ENCODE peak calls at places on chromosome 1, in eight cellular contexts. G is left ventricle myocardium inferior, I is GM06990, W is OCI-LY7, F is tibial nerve, T is fibroblast of pulmonary artery, B is cardiac muscle cell, H is progenitor cell of endocrine pancreas. D is an unnamed sample.
A peak's percentile ranks its signal among the peaks of the same experiment; 100 is the strongest.

GRCh38 chr1:28915036-28915895 is 897 bp downstream of the EPB41 start:
- DNase-seq in H (no peak), I (peak; percentile 69), B (peak; percentile 57), T (peak; percentile 43), W (peak; percentile 63), F (no peak), G (no peak), D (peak; percentile 52)

GRCh38 chr1:111414756-111415155 is 12.8 kb downstream of the OVGP1 start:
- DNase-seq in I (no peak), W (no peak), H (no peak), T (no peak), F (no peak), G (no peak), B (no peak), D (no peak)

GRCh38 chr1:15454256-15454655 is 2.3 kb upstream of the CELA2A start:
- DNase-seq in F (no peak), G (no peak), H (no peak), B (no peak), W (no peak), I (no peak), T (peak; percentile 53), D (no peak)

GRCh38 chr1:224727851-224728250 is 111.7 kb downstream of the CNIH3 start:
- DNase-seq in F (no peak), W (no peak), H (no peak), I (no peak), G (no peak), T (no peak), B (no peak), D (no peak)

GRCh38 chr1:202112864-202113689 is 9.6 kb upstream of the GPR37L1 start:
- DNase-seq in G (peak; percentile 62), F (no peak), B (no peak), H (no peak), I (no peak), T (no peak), W (no peak), D (no peak)

GRCh38 chr1:159188375-159188788 is 16.3 kb upstream of the ACKR1 start:
- DNase-seq in I (peak; percentile 56), B (peak; percentile 89), W (no peak), T (peak; percentile 48), G (peak; percentile 60), H (peak; percentile 68), F (no peak), D (peak; percentile 77)

GRCh38 chr1:21913258-21913657 is 23.9 kb downstream of the HSPG2 start:
- DNase-seq in G (no peak), T (no peak), H (no peak), F (no peak), W (no peak), B (no peak), I (no peak), D (no peak)

GRCh38 chr1:248872752-248873408 is 14.0 kb upstream of the ZNF692 start:
- DNase-seq in I (peak; percentile 82), F (no peak), H (peak; percentile 44), T (peak; percentile 66), G (peak; percentile 49), B (peak; percentile 83), W (peak; percentile 73), D (peak; percentile 40)

GRCh38 chr1:236143104-236143948 is 987 bp downstream of the GPR137B start:
- DNase-seq in G (no peak), H (no peak), I (no peak), F (no peak), B (no peak), T (peak; percentile 68), W (no peak), D (peak; percentile 55)

GRCh38 chr1:25912076-25912831 is 6.0 kb upstream of the STMN1 start:
- DNase-seq in B (no peak), G (no peak), H (no peak), F (no peak), I (no peak), W (no peak), T (peak; percentile 77), D (no peak)

GRCh38 chr1:240004086-240004749 is 87.5 kb upstream of the FMN2 start:
- DNase-seq in T (peak; percentile 16), F (no peak), I (no peak), G (no peak), W (peak; percentile 14), H (no peak), B (peak; percentile 16), D (peak; percentile 50)

GRCh38 chr1:153538315-153538821 is 2.4 kb downstream of the S100A5 start:
- DNase-seq in H (no peak), I (no peak), G (no peak), F (no peak), B (peak; percentile 51), W (no peak), T (no peak), D (no peak)

GRCh38 chr1:237105826-237106225 is 63.8 kb downstream of the RYR2 start:
- DNase-seq in I (no peak), W (no peak), G (no peak), T (no peak), F (no peak), H (no peak), B (no peak), D (no peak)

GRCh38 chr1:183244466-183244865 is 58.4 kb downstream of the LAMC2 start:
- DNase-seq in B (peak; percentile 55), I (no peak), F (peak; percentile 92), H (no peak), W (no peak), G (peak; percentile 90), T (peak; percentile 98), D (no peak)

GRCh38 chr1:156705918-156706646 is 699 bp upstream of the CRABP2 start:
- DNase-seq in H (peak; percentile 77), F (peak; percentile 49), G (peak; percentile 60), B (peak; percentile 85), W (peak; percentile 55), I (peak; percentile 63), T (no peak), D (peak; percentile 82)

GRCh38 chr1:198776602-198777029 is 137.8 kb downstream of the PTPRC start:
- DNase-seq in B (no peak), F (peak; percentile 17), H (no peak), I (no peak), W (no peak), T (peak; percentile 98), G (peak; percentile 54), D (no peak)

GRCh38 chr1:91026777-91027176 is 4.9 kb upstream of the ZNF644 start:
- DNase-seq in B (no peak), H (no peak), G (no peak), F (no peak), I (no peak), T (peak; percentile 45), W (no peak), D (no peak)

GRCh38 chr1:197890936-197891335 is 11.5 kb upstream of the C1orf53 start:
- DNase-seq in F (no peak), G (no peak), H (no peak), I (no peak), T (no peak), B (no peak), W (no peak), D (no peak)

GRCh38 chr1:36133484-36133883 is 8.5 kb upstream of the COL8A2 start:
- DNase-seq in W (no peak), G (peak; percentile 38), F (no peak), B (no peak), T (peak; percentile 92), H (no peak), I (no peak), D (no peak)

GRCh38 chr1:170309389-170310013 is 163.7 kb downstream of the NTMT2 start:
- DNase-seq in F (no peak), W (no peak), H (no peak), I (no peak), B (peak; percentile 2), T (peak; percentile 87), G (no peak), D (no peak)

DNA sequence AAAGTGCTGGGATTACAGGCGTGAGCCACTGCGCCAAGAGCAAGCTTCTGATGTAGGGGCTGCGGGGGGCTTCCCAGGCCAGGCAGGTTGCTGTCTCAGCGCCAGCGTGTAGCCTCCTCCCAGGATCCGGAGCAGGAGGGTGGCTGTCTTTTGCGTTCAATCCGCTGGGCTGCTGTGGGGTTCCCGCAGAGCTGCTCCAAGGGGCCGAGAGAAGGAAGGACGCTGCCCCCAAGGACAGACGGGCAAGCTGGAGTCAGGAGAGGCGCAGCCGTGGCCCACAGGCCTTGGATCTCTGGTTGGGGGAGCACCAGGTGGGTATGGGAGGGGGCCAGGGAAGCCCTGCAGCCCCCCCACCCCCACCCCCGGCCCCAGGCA is 16.0 kb upstream of the SKI start:
- DNase-seq in I (peak; percentile 6), T (no peak), G (peak; percentile 38), B (peak; percentile 54), H (no peak), W (no peak), F (no peak), D (no peak)
- TF ChIP-seq CTCF in I (no peak), T (no peak), G (no peak), B (no peak), H (no peak), W (no peak), F (no peak), D (no peak)

DNA sequence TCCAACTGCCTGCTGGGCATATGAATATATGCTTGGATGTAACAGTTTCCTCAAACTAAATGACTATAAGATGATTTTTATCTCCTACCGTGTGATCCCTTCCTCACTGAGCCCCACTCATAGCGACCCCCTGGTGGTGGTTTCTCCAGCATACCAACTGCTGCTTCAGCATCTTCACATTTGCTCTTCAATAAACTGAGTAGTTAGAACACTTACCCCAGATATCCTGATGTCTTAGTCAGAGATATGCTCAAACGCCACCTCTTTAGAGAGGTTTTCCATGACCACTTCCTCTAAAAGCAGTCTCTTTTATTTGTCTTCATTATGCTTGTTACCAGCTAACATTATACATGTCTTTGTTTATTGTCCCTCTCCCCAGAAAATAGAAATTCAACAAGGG is 10.2 kb upstream of the HNRNPR start:
- DNase-seq in I (no peak), W (peak; percentile 13), G (no peak), B (no peak), T (no peak), H (no peak), F (no peak), D (no peak)
- TF ChIP-seq CTCF in I (no peak), W (peak; percentile 57), G (no peak), B (peak; percentile 5), T (peak; percentile 4), H (no peak), F (no peak), D (no peak)

GRCh38 chr1:167797005-167797404 is 75.2 kb downstream of the MPZL1 start:
- DNase-seq in T (peak; percentile 99), I (no peak), W (peak; percentile 21), H (no peak), B (peak; percentile 77), F (peak; percentile 67), G (peak; percentile 76), D (no peak)
- TF ChIP-seq CTCF in T (peak; percentile 10), I (no peak), W (no peak), H (no peak), B (peak; percentile 13), F (no peak), G (no peak), D (no peak)

DNA sequence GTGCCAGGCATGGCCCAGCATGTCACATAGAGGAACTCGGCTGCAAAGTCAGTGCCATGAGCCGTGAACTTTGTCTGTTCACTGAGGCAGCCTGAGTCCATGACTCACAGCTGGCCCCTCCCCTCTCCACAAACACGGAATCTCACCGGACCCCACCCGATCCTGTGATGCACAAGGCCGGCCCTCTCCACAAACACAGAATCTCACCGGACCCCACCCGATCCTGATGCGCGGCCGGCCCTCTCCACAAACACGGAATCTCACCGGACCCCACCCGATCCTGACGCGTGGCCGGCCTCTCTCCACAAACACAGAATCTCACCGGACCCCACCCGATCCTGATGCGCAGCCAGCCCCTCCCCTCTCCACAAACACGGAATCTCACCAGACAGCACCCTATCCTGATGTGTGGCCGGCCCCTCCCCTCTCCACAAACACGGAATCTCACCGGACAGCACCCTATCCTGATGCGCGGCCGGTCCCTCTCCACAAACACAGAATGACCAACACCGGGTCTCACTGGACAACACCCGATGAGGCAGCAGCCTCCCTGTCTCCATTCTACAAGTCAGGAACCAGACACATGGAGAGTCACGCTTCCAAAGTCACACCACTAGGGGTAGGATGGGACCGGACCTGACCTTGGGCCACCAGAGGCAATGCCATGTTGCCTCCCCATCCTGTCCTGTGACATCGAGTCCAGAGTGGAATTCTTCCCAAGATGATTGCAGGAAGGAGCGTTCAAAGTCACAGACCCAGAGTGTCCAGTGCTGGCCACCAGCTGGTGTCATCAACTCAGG is 39.6 kb upstream of the GPR153 start:
- DNase-seq in H (no peak), G (no peak), W (no peak), F (no peak), I (no peak), T (no peak), B (no peak), D (no peak)
- TF ChIP-seq CTCF in H (no peak), G (no peak), W (no peak), F (no peak), I (no peak), T (no peak), B (no peak), D (no peak)